ENCODE peak calls at places on chromosome 1, in five cellular contexts. G, M, K, H and L are unnamed samples.

GRCh38 chr1:21781971-21782867 is 730 bp downstream of the USP48 start:
- DNase-seq in G (peak; percentile 34), M (peak; percentile 52), K (peak; percentile 75), H (peak; percentile 47), L (peak; percentile 22)

GRCh38 chr1:235015291-235015990 is 113.2 kb downstream of the TOMM20 start:
- DNase-seq in G (no peak), M (no peak), K (no peak), H (no peak), L (no peak)

GRCh38 chr1:116015679-116016078 is 39.4 kb downstream of the SLC22A15 start:
- DNase-seq in G (no peak), M (no peak), K (no peak), H (no peak), L (no peak)

GRCh38 chr1:201737350-201738060 is 91.5 kb upstream of the IPO9 start:
- DNase-seq in G (no peak), M (no peak), K (peak; percentile 62), H (no peak), L (no peak)

GRCh38 chr1:20443703-20444587 is 42.1 kb downstream of the CAMK2N1 start:
- DNase-seq in G (no peak), M (no peak), K (no peak), H (no peak), L (no peak)

GRCh38 chr1:22039594-22040347 is 12.7 kb upstream of the CDC42 start:
- DNase-seq in G (no peak), M (peak; percentile 86), K (peak; percentile 73), H (no peak), L (no peak)

GRCh38 chr1:218324226-218324580 is 20.9 kb upstream of the TGFB2 start:
- DNase-seq in G (no peak), M (no peak), K (no peak), H (no peak), L (no peak)

GRCh38 chr1:202659974-202660373 is 50.3 kb downstream of the SYT2 start:
- DNase-seq in G (no peak), M (no peak), K (no peak), H (no peak), L (no peak)

GRCh38 chr1:57423135-57424131 is at the start of gene DAB1:
- DNase-seq in G (no peak), M (peak; percentile 30), K (no peak), H (no peak), L (no peak)

GRCh38 chr1:9793291-9793690 is 30.5 kb downstream of the CLSTN1 start:
- DNase-seq in G (no peak), M (no peak), K (no peak), H (no peak), L (no peak)

GRCh38 chr1:181178241-181178640 is 89.7 kb downstream of the IER5 start:
- DNase-seq in G (no peak), M (no peak), K (no peak), H (no peak), L (no peak)

GRCh38 chr1:206503591-206504362 is 3.6 kb upstream of the RASSF5 start:
- DNase-seq in G (no peak), M (no peak), K (peak; percentile 100), H (peak; percentile 96), L (peak; percentile 80)

GRCh38 chr1:159921251-159921650 is 4.1 kb downstream of the TAGLN2 start:
- DNase-seq in G (no peak), M (no peak), K (peak; percentile 53), H (peak; percentile 24), L (no peak)